ENCODE peak calls at places on chromosomes 5 and 9, in four cellular contexts. V is naive thymus-derived CD8-positive, alpha-beta T cell; X is CD8-positive, alpha-beta T cell; Y is non-pigmented ciliary epithelial cell. W is an unnamed sample.

GRCh38 chr5:115842089-115842881 is 550 bp downstream of the AP3S1 start:
- DNase-seq in V (no peak), X (peak; percentile 11), Y (no peak), W (peak; percentile 35)

GRCh38 chr9:109751253-109751652 is 28.7 kb upstream of the PALM2AKAP2 start:
- DNase-seq in V (no peak), X (no peak), Y (no peak), W (no peak)

GRCh38 chr5:149304195-149305072 is 32.8 kb downstream of the AFAP1L1 start:
- DNase-seq in V (no peak), X (no peak), Y (no peak), W (no peak)

GRCh38 chr9:84677080-84677479 is 7.6 kb downstream of the NTRK2 start:
- DNase-seq in V (no peak), X (no peak), Y (no peak), W (no peak)

GRCh38 chr5:124698774-124699173 is 47.7 kb downstream of the ZNF608 start:
- DNase-seq in V (no peak), X (no peak), Y (no peak), W (no peak)

GRCh38 chr9:122819791-122820489 is 8.4 kb downstream of the PDCL start:
- DNase-seq in V (no peak), X (no peak), Y (no peak), W (no peak)

GRCh38 chr5:35608881-35609779 is 8.5 kb upstream of the SPEF2 start:
- DNase-seq in V (no peak), X (no peak), Y (no peak), W (no peak)

GRCh38 chr5:56440871-56441740 is 208.0 kb upstream of the ANKRD55 start:
- DNase-seq in V (no peak), X (no peak), Y (peak; percentile 59), W (no peak)

GRCh38 chr5:154523104-154523503 is 45.1 kb upstream of the HAND1 start:
- DNase-seq in V (no peak), X (no peak), Y (no peak), W (no peak)

GRCh38 chr5:96257904-96258303 is 175.1 kb downstream of the PCSK1 start:
- DNase-seq in V (no peak), X (no peak), Y (peak; percentile 73), W (no peak)

GRCh38 chr5:138975098-138975847 is 100.1 kb upstream of the LRRTM2 start:
- DNase-seq in V (no peak), X (no peak), Y (peak; percentile 72), W (no peak)

GRCh38 chr5:34005211-34005610 is 2.6 kb downstream of the AMACR start:
- DNase-seq in V (no peak), X (no peak), Y (no peak), W (no peak)

GRCh38 chr5:124812771-124813358 is 66.4 kb upstream of the ZNF608 start:
- DNase-seq in V (no peak), X (no peak), Y (no peak), W (no peak)

GRCh38 chr5:178291969-178292825 is 59.6 kb upstream of the PHYKPL start:
- DNase-seq in V (no peak), X (no peak), Y (no peak), W (no peak)

GRCh38 chr5:79590395-79590999 is 21.7 kb upstream of the TENT2 start:
- DNase-seq in V (no peak), X (no peak), Y (no peak), W (no peak)

GRCh38 chr5:83608122-83608521 is 112.5 kb downstream of the HAPLN1 start:
- DNase-seq in V (no peak), X (no peak), Y (no peak), W (peak; percentile 21)

GRCh38 chr5:168948746-168949145 is 352.2 kb downstream of the SLIT3 start:
- DNase-seq in V (no peak), X (no peak), Y (no peak), W (no peak)

GRCh38 chr9:9893837-9894236 is 719.0 kb downstream of the PTPRD start:
- DNase-seq in V (no peak), X (no peak), Y (peak; percentile 13), W (no peak)

GRCh38 chr9:10062629-10063395 is 550.0 kb downstream of the PTPRD start:
- DNase-seq in V (no peak), X (no peak), Y (no peak), W (no peak)

GRCh38 chr9:22111871-22112247 is 102.8 kb upstream of the CDKN2B start:
- DNase-seq in V (no peak), X (no peak), Y (peak; percentile 62), W (no peak)

GRCh38 chr5:58893551-58893950 is 310.7 kb downstream of the RAB3C start:
- DNase-seq in V (no peak), X (no peak), Y (no peak), W (no peak)

GRCh38 chr5:180090769-180091546 is 19.4 kb upstream of the RNF130 start:
- DNase-seq in V (no peak), X (no peak), Y (no peak), W (no peak)

GRCh38 chr5:101278011-101278687 is 375.1 kb upstream of the ST8SIA4 start:
- DNase-seq in V (no peak), X (no peak), Y (no peak), W (no peak)

GRCh38 chr9:127966416-127967150 is 14.2 kb downstream of the EEIG1 start:
- DNase-seq in V (no peak), X (no peak), Y (no peak), W (no peak)

GRCh38 chr5:107384256-107384655 is 286.5 kb downstream of the EFNA5 start:
- DNase-seq in V (no peak), X (no peak), Y (no peak), W (no peak)

GRCh38 chr5:154603978-154604679 is 126.1 kb upstream of the HAND1 start:
- DNase-seq in V (no peak), X (no peak), Y (no peak), W (no peak)

GRCh38 chr9:122346478-122347347 is 24.1 kb upstream of the PTGS1 start:
- DNase-seq in V (no peak), X (no peak), Y (no peak), W (no peak)

GRCh38 chr5:34616665-34617064 is 39.5 kb upstream of the RAI14 start:
- DNase-seq in V (no peak), X (no peak), Y (no peak), W (no peak)

GRCh38 chr5:132070460-132071337 is 2.9 kb upstream of the CSF2 start:
- DNase-seq in V (no peak), X (no peak), Y (no peak), W (no peak)

GRCh38 chr5:147437161-147437596 is 72.7 kb downstream of the DPYSL3 start:
- DNase-seq in V (no peak), X (no peak), Y (peak; percentile 60), W (no peak)

W was measured in CMK.